ENCODE peak calls at places on chromosomes 2 and 18, in seven cellular contexts. C is SK-N-SH, P is HepG2, E is K562, L is HCT116, K is H1, T is GM12878. R is an unnamed sample.

GRCh38 chr18:47168913-47169312 is 7.3 kb downstream of the IER3IP1 start:
- DNase-seq in C (no peak), K (no peak), L (no peak), E (no peak), P (no peak), T (no peak), R (no peak)

GRCh38 chr2:118971245-118972122 is 29.5 kb downstream of the MARCO start:
- DNase-seq in E (no peak), C (no peak), T (no peak), L (peak; percentile 26), K (peak; percentile 3), P (no peak), R (no peak)

GRCh38 chr2:146540271-146540932 is 1304.4 kb upstream of the ACVR2A start:
- DNase-seq in T (no peak), E (no peak), P (no peak), K (peak; percentile 88), L (no peak), C (no peak), R (peak; percentile 0)

GRCh38 chr2:169237286-169237685 is 125.0 kb downstream of the LRP2 start:
- DNase-seq in K (no peak), L (no peak), C (no peak), T (no peak), E (no peak), P (no peak), R (no peak)

GRCh38 chr18:24300703-24301102 is 96.9 kb downstream of the OSBPL1A start:
- DNase-seq in C (no peak), K (no peak), P (no peak), E (no peak), L (no peak), T (no peak), R (no peak)

GRCh38 chr2:167550448-167550847 is 662.2 kb downstream of the XIRP2 start:
- DNase-seq in L (peak; percentile 2), C (peak; percentile 20), P (peak; percentile 6), K (no peak), T (no peak), E (no peak), R (peak; percentile 18)

GRCh38 chr2:177171418-177171865 is 41.2 kb upstream of the HNRNPA3 start:
- DNase-seq in K (no peak), P (no peak), C (no peak), T (no peak), L (no peak), E (no peak), R (peak; percentile 74)

GRCh38 chr2:196268538-196269338 is 97.4 kb upstream of the STK17B start:
- DNase-seq in C (no peak), L (no peak), T (no peak), K (no peak), E (no peak), P (peak; percentile 23), R (no peak)

GRCh38 chr18:74083071-74083954 is 64.3 kb downstream of the FBXO15 start:
- DNase-seq in E (no peak), T (no peak), K (no peak), P (no peak), L (no peak), C (no peak), R (no peak)

GRCh38 chr2:147937744-147938349 is 82.7 kb downstream of the ORC4 start:
- DNase-seq in E (peak; percentile 47), C (peak; percentile 16), T (no peak), K (no peak), L (peak; percentile 7), P (peak; percentile 40), R (no peak)

GRCh38 chr2:158926478-158926948 is 41.9 kb upstream of the TANC1 start:
- DNase-seq in P (peak; percentile 30), T (no peak), L (peak; percentile 34), C (no peak), E (no peak), K (no peak), R (no peak)

GRCh38 chr2:188701836-188702235 is 272.3 kb upstream of the COL3A1 start:
- DNase-seq in P (no peak), K (no peak), T (no peak), E (no peak), L (no peak), C (no peak), R (no peak)

GRCh38 chr18:23183356-23184150 is 48.3 kb downstream of the CABLES1 start:
- DNase-seq in C (no peak), K (no peak), T (no peak), E (no peak), P (no peak), L (no peak), R (no peak)

GRCh38 chr2:226489765-226490164 is 309.9 kb downstream of the IRS1 start:
- DNase-seq in L (no peak), K (no peak), P (no peak), T (peak; percentile 7), E (no peak), C (no peak), R (no peak)

GRCh38 chr2:170820647-170821630 is 4.3 kb downstream of the GAD1 start:
- DNase-seq in L (no peak), T (no peak), K (no peak), C (no peak), P (no peak), E (peak; percentile 47), R (no peak)

GRCh38 chr18:76491436-76491800 is 3.6 kb downstream of the ZNF516 start:
- DNase-seq in K (no peak), T (no peak), P (peak; percentile 41), L (no peak), C (peak; percentile 81), E (peak; percentile 46), R (peak; percentile 74)

GRCh38 chr18:44238449-44238848 is 442.2 kb upstream of the SETBP1 start:
- DNase-seq in P (no peak), C (no peak), K (no peak), T (no peak), E (no peak), L (no peak), R (no peak)

GRCh38 chr2:112075490-112076260 is 20.6 kb downstream of the TMEM87B start:
- DNase-seq in C (no peak), L (no peak), E (no peak), K (no peak), T (no peak), P (no peak), R (no peak)

GRCh38 chr2:218783612-218784169 is 1.7 kb downstream of the CYP27A1 start:
- DNase-seq in P (no peak), L (no peak), E (no peak), T (no peak), C (no peak), K (no peak), R (no peak)

GRCh38 chr2:58562281-58562680 is 321.2 kb upstream of the FANCL start:
- DNase-seq in E (no peak), K (no peak), C (no peak), P (no peak), L (no peak), T (no peak), R (no peak)

GRCh38 chr2:232482301-232483238 is 5.1 kb downstream of the ECEL1 start:
- DNase-seq in P (no peak), C (no peak), K (no peak), L (no peak), T (no peak), E (no peak), R (no peak)

GRCh38 chr18:23380001-23380550 is 73.0 kb upstream of the RIOK3 start:
- DNase-seq in L (no peak), P (no peak), C (no peak), K (no peak), E (no peak), T (no peak), R (no peak)

GRCh38 chr2:156334496-156335478 is 2.3 kb upstream of the NR4A2 start:
- DNase-seq in P (peak; percentile 18), E (peak; percentile 75), K (no peak), T (no peak), C (peak; percentile 67), L (peak; percentile 79), R (peak; percentile 38)

GRCh38 chr2:156331572-156332451 is 709 bp downstream of the NR4A2 start:
- DNase-seq in K (no peak), E (peak; percentile 71), T (no peak), L (no peak), P (no peak), C (peak; percentile 34), R (peak; percentile 41)

GRCh38 chr2:156333274-156333950 is 891 bp upstream of the NR4A2 start:
- DNase-seq in K (no peak), E (peak; percentile 52), T (no peak), P (no peak), L (no peak), C (no peak), R (peak; percentile 10)

GRCh38 chr2:156332452-156333273 is at the start of gene NR4A2:
- DNase-seq in T (no peak), C (peak; percentile 80), K (no peak), E (peak; percentile 86), P (peak; percentile 16), L (peak; percentile 96), R (peak; percentile 86)

GRCh38 chr2:156333951-156334495 is 1.5 kb upstream of the NR4A2 start:
- DNase-seq in L (no peak), T (no peak), C (peak; percentile 49), K (no peak), P (peak; percentile 15), E (peak; percentile 57), R (no peak)
- TF ChIP-seq JUND in L (no peak), T (no peak), C (no peak), K (no peak), P (no peak), E (no peak), R (no peak)

GRCh38 chr2:150938586-150938985 is 323.1 kb downstream of the RBM43 start:
- DNase-seq in L (no peak), C (no peak), P (no peak), E (no peak), T (no peak), K (no peak), R (no peak)
- TF ChIP-seq JUND in L (no peak), C (no peak), P (no peak), E (no peak), T (no peak), K (no peak), R (no peak)

DNA sequence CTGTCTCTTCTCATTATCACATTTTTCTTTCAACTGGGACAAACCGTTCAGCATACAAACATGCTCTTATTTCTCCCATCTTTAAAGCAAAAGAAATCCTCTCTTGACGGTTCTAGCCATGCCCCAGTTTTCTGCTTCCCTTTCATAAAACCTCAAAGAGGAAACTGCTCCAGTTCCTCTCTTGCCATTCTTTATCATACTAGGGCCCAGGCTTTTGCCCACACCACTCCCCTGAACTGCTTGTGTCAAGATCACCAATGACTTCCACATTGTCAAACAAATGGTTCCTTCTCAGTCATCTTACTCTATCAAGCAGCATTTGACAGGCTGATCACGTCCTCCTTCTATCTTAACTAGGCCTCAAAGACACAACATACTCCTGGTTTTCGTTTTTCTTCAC is 88.8 kb downstream of the ARHGEF33 start:
- DNase-seq in E (no peak), K (no peak), P (no peak), C (no peak), L (no peak), T (no peak), R (no peak)
- TF ChIP-seq JUND in E (no peak), K (no peak), P (no peak), C (no peak), L (no peak), T (no peak), R (no peak)

DNA sequence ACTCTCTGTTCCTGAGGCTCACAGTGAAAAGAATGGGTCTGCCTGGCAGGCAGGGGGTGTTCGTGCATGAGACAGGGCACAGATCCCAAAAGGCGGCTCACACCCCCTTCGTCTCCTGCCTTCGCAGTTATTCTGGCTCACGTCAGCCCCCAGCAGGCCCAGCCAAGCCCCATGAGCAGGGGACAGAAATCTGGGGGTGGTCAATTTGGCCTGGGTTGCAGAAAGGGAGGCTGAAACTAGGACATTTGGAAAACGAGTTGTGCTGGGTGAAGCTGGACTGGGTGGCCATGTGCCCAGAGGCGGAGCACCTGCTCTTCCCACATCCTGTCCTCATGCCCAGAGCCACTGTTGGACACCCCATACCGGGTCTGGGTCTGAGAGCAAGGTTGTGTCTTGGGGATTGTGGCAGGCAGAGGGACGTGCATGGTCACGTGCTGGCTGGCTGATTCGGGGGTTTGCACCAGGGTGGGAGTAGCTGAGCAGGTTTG is 99.0 kb upstream of the MCFD2 start:
- DNase-seq in E (no peak), K (no peak), L (no peak), T (no peak), P (no peak), C (no peak), R (no peak)
- TF ChIP-seq JUND in E (no peak), K (no peak), L (no peak), T (no peak), P (no peak), C (no peak), R (no peak)

R was measured in T47D.